ENCODE peak calls at places on chromosome X, in six cellular contexts. K, U, D, T, E and S are unnamed samples.

GRCh38 chrX:39819921-39820849 is 277.6 kb downstream of the BCOR start:
- DNase-seq in K (no peak), U (no peak), D (peak; percentile 45), T (peak; percentile 29), E (no peak), S (peak; percentile 6)

GRCh38 chrX:75156537-75156945 is 458 bp upstream of the ABCB7 start:
- DNase-seq in K (peak; percentile 4), U (no peak), D (no peak), T (no peak), E (no peak), S (no peak)

GRCh38 chrX:129115104-129115503 is 408.2 kb downstream of the SMARCA1 start:
- DNase-seq in K (peak; percentile 71), U (no peak), D (no peak), T (no peak), E (peak; percentile 14), S (no peak)

GRCh38 chrX:50579955-50580354 is 109.3 kb upstream of the DGKK start:
- DNase-seq in K (peak; percentile 66), U (no peak), D (no peak), T (peak; percentile 34), E (peak; percentile 29), S (no peak)

GRCh38 chrX:150530821-150531220 is 37.6 kb upstream of the MTM1 start:
- DNase-seq in K (no peak), U (no peak), D (no peak), T (no peak), E (no peak), S (no peak)

GRCh38 chrX:29604381-29604780 is 611.0 kb upstream of the MAGEB2 start:
- DNase-seq in K (no peak), U (no peak), D (no peak), T (no peak), E (no peak), S (no peak)

GRCh38 chrX:42615161-42615563 is 162.8 kb downstream of the PPP1R2C start:
- DNase-seq in K (peak; percentile 17), U (no peak), D (no peak), T (no peak), E (peak; percentile 68), S (no peak)

GRCh38 chrX:69151898-69152297 is 13.4 kb downstream of the PJA1 start:
- DNase-seq in K (no peak), U (no peak), D (no peak), T (no peak), E (no peak), S (no peak)

GRCh38 chrX:39869846-39870601 is 227.7 kb downstream of the BCOR start:
- DNase-seq in K (peak; percentile 35), U (no peak), D (no peak), T (no peak), E (peak; percentile 26), S (no peak)

GRCh38 chrX:115147220-115147619 is 42.0 kb upstream of the RBMXL3 start:
- DNase-seq in K (peak; percentile 16), U (no peak), D (no peak), T (no peak), E (no peak), S (no peak)

GRCh38 chrX:14673764-14674163 is 144.4 kb downstream of the GLRA2 start:
- DNase-seq in K (peak; percentile 69), U (no peak), D (no peak), T (no peak), E (peak; percentile 25), S (no peak)

GRCh38 chrX:104113237-104113965 is 1.1 kb downstream of the ZCCHC18 start:
- DNase-seq in K (peak; percentile 69), U (no peak), D (no peak), T (peak; percentile 57), E (peak; percentile 53), S (no peak)

GRCh38 chrX:2589186-2590020 is 88.6 kb upstream of the DHRSX start:
- DNase-seq in K (no peak), U (no peak), D (no peak), T (no peak), E (no peak), S (no peak)

GRCh38 chrX:120251471-120252011 is 929 bp downstream of the ZBTB33 start:
- DNase-seq in K (peak; percentile 12), U (no peak), D (no peak), T (peak; percentile 27), E (peak; percentile 33), S (peak; percentile 8)

GRCh38 chrX:43973249-43973672 is at the start of gene NDP:
- DNase-seq in K (no peak), U (no peak), D (peak; percentile 20), T (no peak), E (no peak), S (no peak)

GRCh38 chrX:54012830-54013500 is 31.3 kb downstream of the PHF8 start:
- DNase-seq in K (no peak), U (no peak), D (no peak), T (no peak), E (no peak), S (no peak)

GRCh38 chrX:110851780-110852179 is 56.2 kb upstream of the CHRDL1 start:
- DNase-seq in K (peak; percentile 13), U (no peak), D (no peak), T (peak; percentile 46), E (no peak), S (no peak)

GRCh38 chrX:56797966-56798711 is 69.1 kb downstream of the NBDY start:
- DNase-seq in K (no peak), U (no peak), D (no peak), T (peak; percentile 26), E (peak; percentile 1), S (no peak)

GRCh38 chrX:70174754-70175153 is 2.5 kb upstream of the DGAT2L6 start:
- DNase-seq in K (no peak), U (no peak), D (no peak), T (no peak), E (no peak), S (no peak)

GRCh38 chrX:150482537-150483217 is 85.7 kb upstream of the MTM1 start:
- DNase-seq in K (peak; percentile 55), U (no peak), D (no peak), T (no peak), E (no peak), S (no peak)

GRCh38 chrX:115499112-115499805 is 61.7 kb upstream of the PLS3 start:
- DNase-seq in K (no peak), U (no peak), D (no peak), T (no peak), E (no peak), S (no peak)

GRCh38 chrX:152658302-152658701 is 20.6 kb downstream of the GABRQ start:
- DNase-seq in K (no peak), U (no peak), D (no peak), T (no peak), E (no peak), S (no peak)

GRCh38 chrX:12139934-12140611 is 1.8 kb downstream of the FRMPD4 start:
- DNase-seq in K (peak; percentile 38), U (no peak), D (no peak), T (no peak), E (no peak), S (no peak)

DNA sequence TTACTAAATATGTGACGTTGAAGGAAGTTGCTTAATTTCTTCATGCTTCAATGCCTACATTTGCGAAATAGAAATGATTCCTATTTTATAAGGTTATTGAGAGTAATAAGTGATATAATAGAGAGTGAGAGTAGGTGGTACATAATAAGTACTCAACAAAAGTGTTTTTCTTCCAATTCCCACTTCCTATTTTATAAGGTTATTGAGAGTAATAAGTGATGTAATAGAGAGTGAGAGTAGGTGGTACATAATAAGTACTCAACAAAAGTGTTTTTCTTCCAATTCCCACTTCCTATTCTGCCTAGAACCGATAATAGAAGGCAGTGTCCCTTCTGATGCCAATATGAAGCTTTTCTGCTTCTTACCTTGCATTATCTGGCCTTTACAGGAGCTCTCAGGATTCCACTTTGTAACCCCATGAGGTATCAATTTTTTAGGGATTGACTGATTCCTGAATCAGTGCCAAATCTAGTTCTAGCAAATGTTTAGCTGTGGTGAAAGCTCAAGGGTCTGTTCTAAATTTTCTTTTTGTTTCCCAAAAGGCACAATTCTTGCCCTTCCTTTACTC is 31.4 kb downstream of the VSIG4 start:
- DNase-seq in K (no peak), U (no peak), D (no peak), T (no peak), E (no peak), S (no peak)
- TF ChIP-seq EP300 in K (no peak), U (no peak), D (no peak), T (no peak), E (no peak), S (no peak)

DNA sequence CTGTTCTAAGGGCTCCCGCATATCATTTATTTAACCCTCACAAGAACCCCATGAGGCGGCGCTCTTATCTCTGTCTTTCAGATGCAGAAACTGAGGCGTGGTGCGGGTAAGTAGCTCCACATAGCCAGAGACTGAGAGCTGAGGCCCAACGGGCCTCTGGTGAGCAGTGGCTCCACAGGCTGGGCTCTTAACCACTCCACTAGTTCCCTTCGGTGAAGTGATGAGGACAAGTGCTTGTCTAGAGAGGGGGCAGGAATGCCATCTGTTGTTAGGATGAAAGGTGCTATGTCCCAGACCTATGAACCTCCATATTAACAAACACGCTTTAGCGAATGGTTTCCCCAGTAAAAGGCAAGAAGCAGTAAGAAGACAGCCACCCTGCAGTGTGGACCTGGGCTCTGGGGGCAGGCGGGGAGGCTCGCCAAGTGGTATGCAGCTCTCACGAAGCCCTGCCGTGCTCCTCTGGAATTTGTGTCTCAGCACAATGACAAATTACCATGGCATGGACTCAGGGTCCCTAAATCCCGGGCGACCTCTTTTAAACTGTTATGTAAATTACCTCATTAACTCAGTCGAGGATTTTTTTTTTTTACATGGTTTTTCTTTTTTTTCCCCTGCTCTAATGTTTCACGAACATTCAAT is 20.9 kb upstream of the S100G start:
- DNase-seq in K (no peak), U (no peak), D (no peak), T (no peak), E (no peak), S (no peak)
- TF ChIP-seq POLR2A in K (no peak), U (no peak), D (no peak), T (no peak), E (no peak), S (no peak)

DNA sequence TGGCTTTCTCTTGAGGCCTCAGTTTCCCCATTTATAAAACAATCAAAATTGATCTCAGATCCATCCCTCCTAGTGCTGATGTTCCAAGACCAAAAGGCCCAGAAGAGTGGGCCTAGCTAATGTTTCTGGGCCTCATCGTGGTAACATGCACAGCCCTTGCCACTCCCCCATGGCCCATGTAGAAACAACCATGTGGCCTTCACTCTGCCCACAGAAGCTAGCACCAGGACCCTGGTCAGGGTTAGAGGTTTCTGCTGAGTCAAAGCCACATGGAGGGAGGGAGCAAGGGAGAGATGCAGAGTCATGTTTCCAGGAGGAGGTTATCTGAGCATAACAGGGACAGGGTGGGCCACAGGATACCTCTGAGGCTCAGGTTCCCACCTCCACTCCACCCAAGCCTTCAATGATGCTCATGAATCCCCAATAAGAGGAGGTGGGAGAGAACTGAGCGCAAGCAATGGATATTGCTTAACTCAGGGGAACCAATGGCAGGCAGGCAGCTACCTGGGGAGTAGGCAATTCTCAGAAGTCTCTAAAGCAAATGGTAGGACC is 16.9 kb downstream of the OTUD5 start:
- DNase-seq in K (no peak), U (no peak), D (no peak), T (no peak), E (no peak), S (no peak)
- H3K4me3 ChIP-seq in K (no peak overlapping the region), U (no peak overlapping the region), D (no peak overlapping the region), T (no peak overlapping the region), E (no peak overlapping the region), S (no peak overlapping the region)

GRCh38 chrX:96590403-96590802 is 94.2 kb upstream of the DIAPH2 start:
- DNase-seq in K (no peak), U (no peak), D (no peak), T (no peak), E (no peak), S (no peak)
- TF ChIP-seq EP300 in K (no peak), U (no peak), D (no peak), T (no peak), E (no peak), S (no peak)